ENCODE peak calls at places on chromosomes 2 and 18, in six cellular contexts. V is fibroblast of lung, N is pancreas, A is hepatocyte, O is fibroblast of pulmonary artery, L is kidney epithelial cell. B is an unnamed sample.

GRCh38 chr2:216956820-216957493 is 97.1 kb upstream of the TNP1 start:
- DNase-seq in V (no peak), N (no peak), A (no peak), O (no peak), L (peak), B (no peak)

GRCh38 chr2:200174433-200175216 is 131.9 kb upstream of the SPATS2L start:
- DNase-seq in V (no peak), N (no peak), A (no peak), O (no peak), L (no peak), B (no peak)

GRCh38 chr2:64582774-64583340 is 58.7 kb downstream of the AFTPH start:
- DNase-seq in V (no peak), N (no peak), A (no peak), O (no peak), L (no peak), B (no peak)

GRCh38 chr2:241893265-241893664 is 23.7 kb downstream of the RTP5 start:
- DNase-seq in V (no peak), N (peak), A (no peak), O (no peak), L (no peak), B (no peak)

GRCh38 chr2:217062774-217063173 is 202.9 kb upstream of the TNP1 start:
- DNase-seq in V (no peak), N (no peak), A (no peak), O (no peak), L (no peak), B (no peak)

GRCh38 chr2:160415991-160416390 is 77.6 kb downstream of the RBMS1 start:
- DNase-seq in V (no peak), N (no peak), A (no peak), O (no peak), L (no peak), B (no peak)

GRCh38 chr18:39732918-39733317 is 2167.3 kb upstream of the CELF4 start:
- DNase-seq in V (no peak), N (no peak), A (no peak), O (no peak), L (no peak), B (no peak)

GRCh38 chr2:165969227-165969626 is 15.7 kb upstream of the TTC21B start:
- DNase-seq in V (peak), N (no peak), A (no peak), O (peak), L (no peak), B (no peak)

GRCh38 chr2:51000849-51001617 is 30.9 kb downstream of the NRXN1 start:
- DNase-seq in V (no peak), N (no peak), A (no peak), O (no peak), L (no peak), B (no peak)

GRCh38 chr2:117835990-117836760 is 21.7 kb downstream of the DDX18 start:
- DNase-seq in V (peak), N (peak), A (peak), O (peak), L (peak), B (peak)

GRCh38 chr2:54461251-54461650 is 5.1 kb downstream of the SPTBN1 start:
- DNase-seq in V (peak), N (no peak), A (no peak), O (peak), L (no peak), B (no peak)

GRCh38 chr2:200635251-200635650 is 49.4 kb downstream of the AOX1 start:
- DNase-seq in V (no peak), N (no peak), A (no peak), O (peak), L (no peak), B (no peak)

GRCh38 chr2:189685540-189686229 is 11.2 kb downstream of the ANKAR start:
- DNase-seq in V (peak), N (no peak), A (no peak), O (peak), L (peak), B (peak)

GRCh38 chr2:235268535-235268934 is 225.3 kb upstream of the AGAP1 start:
- DNase-seq in V (peak), N (no peak), A (no peak), O (peak), L (no peak), B (peak)

GRCh38 chr2:238689871-238690672 is 157.8 kb upstream of the TWIST2 start:
- DNase-seq in V (no peak), N (no peak), A (no peak), O (no peak), L (no peak), B (no peak)

DNA sequence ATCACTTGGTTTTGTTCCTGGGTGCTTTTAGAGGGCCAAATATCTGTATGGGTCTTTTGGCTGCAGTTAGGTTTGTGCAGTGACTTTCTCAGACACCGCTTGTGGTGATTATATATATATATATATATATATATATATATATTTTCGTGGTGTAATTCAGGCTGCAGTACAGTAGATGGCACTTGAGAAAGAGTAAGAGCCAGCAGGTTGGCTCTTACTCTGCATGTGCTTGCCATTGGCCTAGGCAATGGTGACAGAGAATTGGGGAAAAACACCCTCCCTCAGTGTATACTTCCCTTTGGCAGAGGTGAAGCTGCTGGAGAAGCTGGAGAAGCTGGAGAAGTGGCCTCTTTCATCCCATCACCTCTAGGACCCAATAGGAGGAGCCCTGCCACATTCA is 22.2 kb upstream of the MYL1 start:
- DNase-seq in V (no peak), N (no peak), A (no peak), O (no peak), L (no peak), B (no peak)
- TF ChIP-seq CTCF in V (no peak), N (no peak), A (no peak), O (no peak), L (no peak), B (no peak)

DNA sequence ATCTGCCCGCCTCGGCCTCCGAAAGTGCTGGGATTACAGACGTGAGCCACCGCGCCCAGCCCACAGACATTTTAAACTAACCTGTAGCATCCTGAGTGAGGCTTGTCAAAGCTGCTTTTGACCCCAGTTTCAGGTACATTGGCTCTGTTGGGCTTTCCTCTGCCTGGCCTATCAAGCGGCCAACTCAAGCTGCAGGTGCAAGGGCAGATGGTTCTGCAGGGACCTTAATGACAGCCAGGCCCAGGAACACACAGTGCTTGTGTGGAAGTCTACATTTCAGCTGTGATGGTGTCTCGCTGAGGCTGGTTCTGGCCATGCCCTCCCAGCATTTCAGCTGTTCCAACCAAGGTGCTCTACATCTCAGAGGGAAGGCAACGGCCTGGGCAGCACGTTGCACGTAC is 18.4 kb downstream of the INPP4A start:
- DNase-seq in V (no peak), N (no peak), A (no peak), O (no peak), L (no peak), B (no peak)
- H3K4me3 ChIP-seq in V (no peak), N (no peak), A (no peak), O (no peak), L (no peak), B (no peak)

GRCh38 chr2:8680931-8681760 is 710 bp upstream of the ID2 start:
- DNase-seq in V (peak), N (peak), A (peak), O (peak), L (no peak), B (no peak)

GRCh38 chr2:8684421-8684884 is 2.6 kb downstream of the ID2 start:
- DNase-seq in V (peak), N (no peak), A (no peak), O (peak), L (no peak), B (no peak)

GRCh38 chr2:8682719-8683667 is 1.1 kb downstream of the ID2 start:
- DNase-seq in V (peak), N (peak), A (peak), O (peak), L (no peak), B (no peak)

GRCh38 chr2:8679827-8680731 is 1.8 kb upstream of the ID2 start:
- DNase-seq in V (peak), N (peak), A (peak), O (peak), L (peak), B (no peak)

DNA sequence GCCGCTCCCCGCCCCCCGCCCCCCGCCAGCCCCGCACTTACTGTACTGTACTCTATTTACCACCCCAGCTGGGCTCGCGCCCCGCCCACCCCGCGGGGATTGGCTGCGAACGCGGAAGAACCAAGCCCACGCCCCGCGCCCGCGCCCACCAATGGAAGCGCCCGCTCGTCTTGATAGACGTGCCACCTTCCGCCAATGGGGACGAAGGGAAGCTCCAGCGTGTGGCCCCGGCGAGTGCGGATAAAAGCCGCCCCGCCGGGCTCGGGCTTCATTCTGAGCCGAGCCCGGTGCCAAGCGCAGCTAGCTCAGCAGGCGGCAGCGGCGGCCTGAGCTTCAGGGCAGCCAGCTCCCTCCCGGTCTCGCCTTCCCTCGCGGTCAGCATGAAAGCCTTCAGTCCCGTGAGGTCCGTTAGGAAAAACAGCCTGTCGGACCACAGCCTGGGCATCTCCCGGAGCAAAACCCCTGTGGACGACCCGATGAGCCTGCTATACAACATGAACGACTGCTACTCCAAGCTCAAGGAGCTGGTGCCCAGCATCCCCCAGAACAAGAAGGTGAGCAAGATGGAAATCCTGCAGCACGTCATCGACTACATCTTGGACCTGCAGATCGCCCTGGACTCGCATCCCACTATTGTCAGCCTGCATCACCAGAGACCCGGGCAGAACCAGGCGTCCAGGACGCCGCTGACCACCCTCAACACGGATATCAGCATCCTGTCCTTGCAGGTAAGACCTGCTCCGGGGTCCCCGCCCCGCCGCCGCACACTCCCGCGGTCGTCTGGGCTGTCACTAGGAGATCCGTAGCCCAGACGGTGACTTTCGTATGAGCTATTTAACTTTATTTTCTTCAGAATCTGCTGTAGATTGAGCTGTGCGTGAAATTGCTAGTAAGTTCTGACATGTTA is at the start of gene ID2:
- DNase-seq in V (peak), N (peak), A (peak), O (peak), L (peak), B (peak)
- TF ChIP-seq CTCF in V (no peak), N (no peak), A (no peak), O (peak), L (no peak), B (no peak)

GRCh38 chr18:54257015-54257414 is 12.3 kb upstream of the POLI start:
- DNase-seq in V (peak), N (no peak), A (no peak), O (peak), L (no peak), B (no peak)

GRCh38 chr18:54250846-54251251 is 18.5 kb upstream of the POLI start:
- DNase-seq in V (no peak), N (no peak), A (no peak), O (no peak), L (no peak), B (no peak)

GRCh38 chr18:54255141-54255540 is 14.2 kb upstream of the POLI start:
- DNase-seq in V (no peak), N (no peak), A (no peak), O (no peak), L (no peak), B (no peak)

GRCh38 chr18:54251606-54252400 is 17.5 kb upstream of the POLI start:
- DNase-seq in V (no peak), N (no peak), A (no peak), O (no peak), L (no peak), B (no peak)

GRCh38 chr18:54254265-54254758 is 15.0 kb upstream of the POLI start:
- DNase-seq in V (peak), N (no peak), A (peak), O (peak), L (no peak), B (no peak)
- H3K4me3 ChIP-seq in V (peak), N (no peak), A (no peak), O (peak), L (no peak), B (no peak)

DNA sequence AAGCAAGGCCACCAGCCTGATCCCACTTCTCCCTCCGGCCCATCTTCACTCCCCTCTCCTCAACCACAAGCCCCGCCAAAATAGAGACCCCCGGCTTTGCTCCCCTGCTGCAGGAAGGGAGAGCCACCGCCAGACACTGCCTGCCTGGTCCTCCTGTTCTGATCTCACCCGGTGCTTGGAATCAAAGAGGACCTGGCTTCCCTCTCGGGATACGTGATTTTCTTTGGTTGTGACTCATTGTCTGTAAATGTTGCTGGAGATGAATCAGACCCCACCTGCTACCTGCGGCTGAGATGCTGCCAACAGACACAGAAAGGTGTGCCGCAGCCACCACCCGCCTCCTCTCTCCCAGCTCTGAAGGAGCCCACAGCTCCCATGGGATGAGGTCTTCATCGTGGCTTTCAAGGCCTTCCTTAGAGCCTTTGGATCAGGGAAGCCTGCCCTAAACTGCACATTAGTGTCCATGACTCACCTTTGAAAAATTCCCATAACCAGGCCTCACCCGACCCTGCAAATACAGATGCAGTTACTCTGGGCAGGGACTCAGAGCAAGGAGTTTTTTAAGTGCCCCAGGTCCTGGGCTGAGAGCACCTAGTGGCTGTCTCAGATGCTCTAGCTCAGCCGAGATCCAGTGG is 79.4 kb upstream of the ZNF532 start:
- DNase-seq in V (peak), N (no peak), A (peak), O (peak), L (peak), B (peak)
- TF ChIP-seq CTCF in V (no peak), N (no peak), A (no peak), O (peak), L (peak), B (peak)

GRCh38 chr2:86821306-86821705 is 30.6 kb upstream of the CD8A start:
- DNase-seq in V (no peak), N (no peak), A (no peak), O (no peak), L (no peak), B (no peak)

GRCh38 chr2:86825020-86825727 is 34.5 kb upstream of the CD8A start:
- DNase-seq in V (no peak), N (no peak), A (no peak), O (no peak), L (no peak), B (no peak)

GRCh38 chr2:86822668-86823067 is 32.0 kb upstream of the CD8A start:
- DNase-seq in V (no peak), N (no peak), A (no peak), O (no peak), L (no peak), B (no peak)

GRCh38 chr2:86821842-86822241 is 31.1 kb upstream of the CD8A start:
- DNase-seq in V (no peak), N (no peak), A (no peak), O (no peak), L (no peak), B (no peak)

GRCh38 chr2:86825728-86826386 is 35.1 kb upstream of the CD8A start:
- DNase-seq in V (no peak), N (no peak), A (no peak), O (no peak), L (no peak), B (no peak)
- H3K4me3 ChIP-seq in V (no peak), N (no peak), A (no peak), O (no peak), L (no peak), B (no peak)

GRCh38 chr2:162938387-162938786 is 99.8 kb upstream of the KCNH7 start:
- DNase-seq in V (no peak), N (no peak), A (no peak), O (no peak), L (no peak), B (no peak)
- TF ChIP-seq CTCF in V (no peak), N (no peak), A (no peak), O (no peak), L (no peak), B (no peak)

DNA sequence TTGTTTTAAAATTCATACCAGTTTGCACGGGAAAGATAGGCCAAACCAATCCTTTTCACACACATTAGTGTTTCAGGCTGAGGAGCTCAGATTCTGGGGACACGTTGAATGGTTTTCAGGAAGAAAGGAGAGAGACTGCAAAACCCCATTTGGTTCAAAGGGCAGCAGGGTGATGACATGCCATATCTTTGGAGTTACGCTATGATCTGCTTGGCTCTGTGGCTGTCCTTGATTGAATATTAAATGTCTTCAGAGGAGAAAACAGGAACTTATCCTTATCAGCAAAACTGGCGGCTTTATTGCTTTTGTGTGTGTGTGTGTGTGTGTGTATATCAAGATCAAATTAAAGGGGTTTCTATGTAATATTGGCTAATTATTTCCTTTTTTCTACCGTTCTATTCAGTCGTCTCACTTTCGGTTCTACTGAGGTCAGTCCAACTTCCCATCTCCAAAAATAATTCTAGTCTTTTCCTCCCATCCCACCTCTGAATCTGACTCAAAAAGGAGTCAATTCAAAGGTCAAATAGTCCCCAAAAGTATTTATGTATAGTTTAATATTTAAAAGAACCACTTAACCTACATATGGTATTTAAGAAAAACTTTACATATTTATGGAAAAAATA is 292.9 kb upstream of the CCDC68 start:
- DNase-seq in V (no peak), N (no peak), A (no peak), O (no peak), L (no peak), B (no peak)
- H3K4me3 ChIP-seq in V (peak), N (no peak), A (no peak), O (no peak), L (no peak), B (peak)

DNA sequence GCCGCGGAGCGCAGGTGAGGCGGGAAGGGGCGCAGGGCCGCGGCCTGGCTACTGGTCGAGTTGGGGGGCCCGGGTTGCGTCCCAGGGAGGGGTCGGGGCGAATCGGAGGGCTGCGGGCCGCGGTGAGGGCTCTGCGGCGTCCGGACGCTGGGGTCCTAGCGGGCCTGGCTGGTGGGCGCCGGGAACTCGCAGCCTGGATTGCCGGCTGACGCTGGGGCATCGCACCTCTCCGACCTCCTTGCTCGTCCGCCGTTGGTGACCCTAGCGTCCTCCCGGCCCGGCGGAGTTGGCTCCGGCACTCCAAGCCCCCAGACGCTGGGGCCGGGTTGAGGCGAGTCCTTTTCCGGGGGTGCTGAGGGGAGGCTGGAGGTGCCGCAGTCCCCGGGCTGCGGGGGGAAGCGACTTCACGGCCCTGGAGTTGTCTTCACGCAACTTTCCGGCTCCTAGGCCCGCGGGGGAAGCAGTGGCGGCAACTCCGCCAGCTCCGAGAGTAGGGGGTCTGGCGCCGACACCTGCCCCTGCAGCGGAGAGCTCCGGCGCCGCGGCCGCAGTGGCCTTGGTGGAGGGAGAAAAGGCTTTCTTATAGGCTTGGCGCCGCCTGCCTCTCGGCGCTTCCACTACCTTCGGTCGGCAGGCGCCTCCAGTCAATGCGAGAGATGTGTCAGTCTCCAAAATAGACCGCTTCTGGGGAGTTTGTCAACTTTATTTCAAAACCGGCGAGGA is 70.3 kb downstream of the HAUS1 start:
- DNase-seq in V (peak), N (peak), A (peak), O (no peak), L (no peak), B (no peak)
- TF ChIP-seq CTCF in V (no peak), N (no peak), A (no peak), O (peak), L (peak), B (no peak)